ENCODE peak calls at places on chromosome 2, in ten cellular contexts. V is AG04450, B is nephron progenitor cell, U is mesothelial cell of epicardium, E is GM10248, S is K562, L is D721Med, M is astrocyte, I is tibial artery, O is A549. X is an unnamed sample.

GRCh38 chr2:57877811-57878572 is 168.6 kb upstream of the VRK2 start:
- DNase-seq in V (no peak), B (no peak), U (no peak), E (no peak), S (no peak), L (no peak), M (no peak), I (no peak), O (no peak), X (no peak)

GRCh38 chr2:207502799-207503198 is 27.0 kb upstream of the CREB1 start:
- DNase-seq in V (no peak), B (no peak), U (no peak), E (peak), S (no peak), L (no peak), M (no peak), I (no peak), O (no peak), X (no peak)

GRCh38 chr2:145593991-145594702 is 1074.2 kb upstream of the ZEB2 start:
- DNase-seq in V (peak), B (no peak), U (no peak), E (no peak), S (peak), L (no peak), M (peak), I (no peak), O (peak), X (peak)

GRCh38 chr2:164933751-164934189 is 21.6 kb downstream of the SLC38A11 start:
- DNase-seq in V (no peak), B (no peak), U (no peak), E (no peak), S (no peak), L (no peak), M (no peak), I (no peak), O (peak), X (no peak)

GRCh38 chr2:121355488-121355887 is 70.5 kb upstream of the TFCP2L1 start:
- DNase-seq in V (no peak), B (no peak), U (no peak), E (no peak), S (no peak), L (no peak), M (no peak), I (no peak), O (no peak), X (no peak)

GRCh38 chr2:45892236-45892701 is 240.8 kb downstream of the PRKCE start:
- DNase-seq in V (no peak), B (no peak), U (no peak), E (no peak), S (no peak), L (no peak), M (peak), I (no peak), O (no peak), X (peak)

GRCh38 chr2:101162561-101163330 is 11.6 kb upstream of the TBC1D8 start:
- DNase-seq in V (no peak), B (peak), U (no peak), E (no peak), S (no peak), L (no peak), M (no peak), I (no peak), O (no peak), X (no peak)

GRCh38 chr2:12416600-12416999 is 300.1 kb upstream of the TRIB2 start:
- DNase-seq in V (no peak), B (no peak), U (no peak), E (no peak), S (peak), L (no peak), M (no peak), I (peak), O (peak), X (peak)

GRCh38 chr2:184463866-184464248 is 134.5 kb upstream of the ZNF804A start:
- DNase-seq in V (no peak), B (no peak), U (no peak), E (no peak), S (no peak), L (no peak), M (no peak), I (no peak), O (no peak), X (no peak)

GRCh38 chr2:68756178-68756577 is 21.6 kb downstream of the ARHGAP25 start:
- DNase-seq in V (no peak), B (no peak), U (peak), E (no peak), S (no peak), L (no peak), M (no peak), I (no peak), O (no peak), X (no peak)

GRCh38 chr2:191155608-191156071 is 4.8 kb upstream of the STAT4 start:
- DNase-seq in V (no peak), B (no peak), U (no peak), E (peak), S (peak), L (no peak), M (no peak), I (no peak), O (peak), X (peak)

GRCh38 chr2:215828528-215829184 is 184.7 kb downstream of the MREG start:
- DNase-seq in V (no peak), B (peak), U (peak), E (peak), S (peak), L (no peak), M (peak), I (no peak), O (peak), X (peak)

GRCh38 chr2:37283207-37283606 is 41.4 kb downstream of the PRKD3 start:
- DNase-seq in V (peak), B (no peak), U (no peak), E (no peak), S (no peak), L (no peak), M (peak), I (no peak), O (no peak), X (peak)

DNA sequence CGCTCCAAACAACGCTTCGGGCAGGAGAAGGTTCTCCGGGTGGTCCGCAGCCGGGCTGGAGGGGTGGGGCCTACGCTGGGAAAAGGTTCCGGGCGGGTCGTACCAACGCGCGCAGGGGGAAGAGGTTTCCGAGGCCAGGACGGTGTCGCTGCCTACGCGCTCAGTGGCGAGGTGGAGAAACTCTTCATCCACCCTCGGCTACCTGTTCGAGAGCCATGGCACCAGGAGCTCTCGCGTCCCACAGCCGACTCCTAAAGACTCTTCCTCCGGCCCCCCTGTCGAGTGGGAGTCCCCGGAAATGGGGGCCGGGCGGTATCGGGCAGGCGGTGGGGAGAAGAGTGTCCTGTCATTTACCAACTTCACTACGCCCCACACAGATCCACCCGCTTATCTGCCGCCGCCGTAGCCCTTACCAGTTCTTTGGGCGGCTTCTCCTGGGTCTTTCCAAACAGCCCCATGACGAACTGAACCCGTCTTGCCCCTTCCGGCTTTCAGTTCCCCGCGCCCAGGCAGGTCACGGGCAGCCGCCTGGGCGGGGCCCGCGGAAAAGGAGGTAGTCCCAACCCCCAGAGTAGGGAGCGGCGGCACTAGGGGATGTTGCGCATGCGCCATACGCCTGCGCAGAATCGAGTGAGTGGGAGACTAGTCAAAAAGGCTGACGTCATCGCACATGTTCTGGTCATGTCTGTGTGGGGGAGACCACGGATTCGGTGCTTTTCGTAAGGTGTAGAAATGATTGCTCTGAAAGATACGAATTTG is at the start of gene CHMP3:
- DNase-seq in V (peak), B (peak), U (peak), E (peak), S (peak), L (peak), M (peak), I (peak), O (peak), X (peak)
- TF ChIP-seq CTCF in V (no peak), B (no peak), U (no peak), E (no peak), S (no peak), L (no peak), M (no peak), I (no peak), O (no peak), X (no peak)

GRCh38 chr2:171687287-171688128 is at the start of gene DYNC1I2:
- DNase-seq in V (peak), B (peak), U (peak), E (peak), S (peak), L (peak), M (peak), I (peak), O (peak), X (peak)
- TF ChIP-seq CTCF in V (no peak), B (no peak), U (no peak), E (no peak), S (no peak), L (no peak), M (no peak), I (no peak), O (no peak), X (no peak)

DNA sequence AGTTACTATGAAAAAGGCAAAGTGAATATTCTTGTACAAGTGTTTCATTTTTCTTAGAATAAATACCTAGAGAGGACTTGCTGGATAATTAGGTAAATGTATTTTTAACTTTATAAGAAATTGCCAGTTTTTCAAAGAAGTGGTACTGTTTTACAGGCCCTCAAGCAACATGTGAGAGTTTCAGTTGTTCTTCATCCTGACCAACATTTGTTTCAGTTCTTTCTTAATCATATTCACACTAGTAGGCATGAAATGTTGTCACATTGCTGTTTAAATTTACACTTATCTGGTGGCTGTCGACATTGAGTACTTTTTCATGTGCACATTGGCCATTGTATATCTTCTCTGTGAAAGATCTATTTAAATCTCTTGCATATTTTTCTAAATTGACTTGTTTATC is 178.0 kb downstream of the ACOXL start:
- DNase-seq in V (no peak), B (no peak), U (no peak), E (no peak), S (no peak), L (no peak), M (no peak), I (no peak), O (no peak), X (no peak)
- TF ChIP-seq CTCF in V (no peak), B (no peak), U (no peak), E (no peak), S (no peak), L (no peak), M (no peak), I (no peak), O (no peak), X (no peak)

GRCh38 chr2:170155022-170155722 is 22.8 kb upstream of the MYO3B start:
- DNase-seq in V (no peak), B (no peak), U (no peak), E (no peak), S (peak), L (no peak), M (peak), I (no peak), O (peak), X (peak)
- TF ChIP-seq CTCF in V (no peak), B (no peak), U (no peak), E (no peak), S (peak), L (peak), M (no peak), I (no peak), O (no peak), X (no peak)

GRCh38 chr2:234493117-234493516 is 3.8 kb downstream of the ARL4C start:
- DNase-seq in V (no peak), B (peak), U (no peak), E (no peak), S (no peak), L (no peak), M (no peak), I (no peak), O (no peak), X (no peak)
- TF ChIP-seq CTCF in V (no peak), B (no peak), U (no peak), E (no peak), S (no peak), L (no peak), M (no peak), I (no peak), O (no peak), X (no peak)

GRCh38 chr2:10877691-10878111 is 34.0 kb upstream of the KCNF1 start:
- DNase-seq in V (no peak), B (no peak), U (no peak), E (no peak), S (no peak), L (no peak), M (no peak), I (no peak), O (no peak), X (peak)

GRCh38 chr2:10879159-10879558 is 32.6 kb upstream of the KCNF1 start:
- DNase-seq in V (no peak), B (no peak), U (no peak), E (no peak), S (no peak), L (no peak), M (no peak), I (no peak), O (no peak), X (no peak)

GRCh38 chr2:10878268-10878915 is 33.3 kb upstream of the KCNF1 start:
- DNase-seq in V (no peak), B (no peak), U (no peak), E (no peak), S (no peak), L (no peak), M (no peak), I (no peak), O (no peak), X (no peak)

GRCh38 chr2:10880586-10881321 is 31.0 kb upstream of the KCNF1 start:
- DNase-seq in V (no peak), B (no peak), U (no peak), E (no peak), S (no peak), L (no peak), M (no peak), I (no peak), O (no peak), X (no peak)

DNA sequence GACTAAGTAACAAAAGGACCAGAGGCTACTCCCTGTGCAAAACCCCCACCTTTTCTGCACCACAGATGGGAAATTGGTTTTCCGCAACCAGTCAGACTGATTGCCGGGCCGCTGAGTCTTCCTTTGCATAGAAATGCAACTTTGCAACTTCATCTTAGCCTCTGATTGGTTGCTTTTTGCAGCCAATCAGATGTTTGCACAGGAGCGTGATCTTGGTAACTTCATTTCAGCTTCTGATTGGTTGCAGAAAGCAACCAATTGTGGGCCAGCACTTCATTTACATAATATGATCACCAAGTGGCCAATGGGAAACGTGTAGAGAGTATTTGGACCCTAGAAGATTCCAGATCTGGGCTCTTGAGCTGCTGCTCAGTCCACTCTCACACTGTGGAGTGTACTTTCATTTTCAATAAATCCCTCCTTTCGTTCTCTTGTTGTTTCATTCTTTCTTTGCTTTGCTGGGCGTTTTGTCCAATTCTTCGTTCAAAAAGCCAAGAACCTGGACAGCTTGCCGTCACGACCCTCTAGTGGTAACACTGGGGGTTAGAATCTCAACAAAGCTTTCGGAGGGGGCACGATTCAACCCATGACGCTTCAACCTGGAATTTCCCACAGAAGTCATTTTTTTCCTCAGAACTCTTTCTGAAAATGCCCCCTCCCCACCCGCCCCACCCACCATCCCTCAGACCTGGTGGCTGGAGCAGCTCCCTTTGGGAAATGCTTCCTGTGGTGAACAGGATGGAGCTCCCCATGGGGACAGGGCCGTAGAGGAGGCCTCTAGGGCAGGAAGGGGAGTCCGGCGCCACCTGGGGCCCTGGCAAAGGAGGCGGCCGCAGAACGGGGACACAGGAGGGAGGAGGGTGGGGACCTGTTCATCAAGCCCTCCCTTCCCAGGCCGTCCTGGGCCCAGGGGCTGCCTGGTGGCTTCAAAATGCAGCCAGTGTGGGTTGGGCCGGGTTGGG is 31.8 kb upstream of the KCNF1 start:
- DNase-seq in V (no peak), B (no peak), U (no peak), E (no peak), S (peak), L (no peak), M (no peak), I (no peak), O (no peak), X (no peak)
- TF ChIP-seq CTCF in V (no peak), B (no peak), U (no peak), E (no peak), S (no peak), L (no peak), M (no peak), I (no peak), O (no peak), X (no peak)

GRCh38 chr2:8682719-8683667 is 1.1 kb downstream of the ID2 start:
- DNase-seq in V (no peak), B (peak), U (no peak), E (no peak), S (no peak), L (no peak), M (peak), I (peak), O (peak), X (peak)
- TF ChIP-seq CTCF in V (no peak), B (no peak), U (no peak), E (no peak), S (no peak), L (no peak), M (no peak), I (no peak), O (no peak), X (no peak)

DNA sequence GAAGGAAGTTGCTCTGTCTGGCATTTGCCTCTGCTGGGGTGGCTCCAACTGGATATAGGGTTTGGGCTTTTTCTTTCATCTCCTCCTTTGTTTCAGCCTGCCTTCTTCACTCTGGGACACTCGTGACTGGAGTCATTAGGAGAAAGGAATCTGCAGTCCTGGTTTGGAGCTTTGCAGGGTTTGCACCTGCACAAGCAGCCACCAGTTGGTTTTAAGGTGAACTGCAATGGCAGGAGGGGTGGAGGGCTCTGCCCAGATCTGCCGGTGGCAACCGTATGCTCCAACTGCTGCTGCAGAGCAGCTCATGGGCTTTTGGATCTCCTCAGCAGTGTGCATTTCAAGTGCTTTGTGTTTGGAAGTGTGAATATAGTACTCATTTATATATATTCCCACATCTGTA is 131.3 kb upstream of the MGAT5 start:
- DNase-seq in V (no peak), B (no peak), U (no peak), E (no peak), S (no peak), L (no peak), M (no peak), I (no peak), O (no peak), X (no peak)
- TF ChIP-seq CTCF in V (no peak), B (no peak), U (no peak), E (no peak), S (no peak), L (no peak), M (no peak), I (no peak), O (no peak), X (no peak)

X was measured in fibroblast of pulmonary artery.